ENCODE peak calls at places on chromosomes 13 and 19, in eight cellular contexts. M is transverse colon, X is tibial nerve, U is body of pancreas, O is uterus, H is GM12878, G is IMR-90, N is thyroid gland. J is an unnamed sample. For H3K4me1, the result is how much of the 10 kb centered on the place peaks cover.

GRCh38 chr13:36445806-36446423 is 13.6 kb downstream of the CCNA1 start:
- DNase-seq in M (no peak), X (no peak), U (no peak), O (no peak), H (no peak), G (no peak), N (no peak), J (no peak)

GRCh38 chr19:13014101-13014920 is 19.0 kb downstream of the NFIX start:
- DNase-seq in M (no peak), X (no peak), U (no peak), O (peak), H (no peak), G (no peak), N (peak), J (no peak)

GRCh38 chr19:33241530-33242101 is 16.0 kb upstream of the SLC7A10 start:
- DNase-seq in M (peak), X (no peak), U (peak), O (peak), H (no peak), G (no peak), N (peak), J (peak)

GRCh38 chr19:56947206-56947605 is 106.7 kb upstream of the PEG3 start:
- DNase-seq in M (no peak), X (no peak), U (no peak), O (no peak), H (no peak), G (no peak), N (no peak), J (no peak)

GRCh38 chr13:95378603-95379002 is 77.4 kb upstream of the ABCC4 start:
- DNase-seq in M (no peak), X (no peak), U (no peak), O (no peak), H (no peak), G (no peak), N (no peak), J (peak)

GRCh38 chr13:44487989-44488388 is 88.1 kb downstream of the TSC22D1 start:
- DNase-seq in M (no peak), X (no peak), U (no peak), O (no peak), H (peak), G (no peak), N (no peak), J (no peak)

GRCh38 chr19:23528376-23528775 is 133.1 kb upstream of the ZNF91 start:
- DNase-seq in M (no peak), X (no peak), U (no peak), O (no peak), H (no peak), G (no peak), N (no peak), J (no peak)

GRCh38 chr19:23203841-23204344 is 46.3 kb downstream of the ZNF724 start:
- DNase-seq in M (no peak), X (no peak), U (no peak), O (no peak), H (no peak), G (no peak), N (no peak), J (peak)

DNA sequence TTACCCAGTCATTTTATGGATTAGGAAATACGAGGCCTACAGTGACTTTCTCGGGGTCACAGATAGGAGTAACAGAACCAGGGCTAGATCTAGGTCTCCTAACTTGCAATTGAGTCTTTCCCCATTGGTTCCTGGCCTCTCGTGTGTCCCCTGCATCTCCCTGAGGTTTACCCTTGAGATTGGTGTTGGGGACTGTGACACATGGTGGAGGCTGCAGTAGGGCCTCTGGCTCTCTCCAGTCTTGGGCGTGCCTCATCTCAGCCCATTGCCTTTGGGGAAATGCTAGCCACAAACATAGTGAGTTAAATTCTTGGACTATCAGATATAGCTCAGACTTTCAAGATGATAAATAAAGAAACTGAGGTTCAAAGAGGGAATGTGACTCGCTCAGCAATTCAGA is 212.1 kb downstream of the KCNRG start:
- DNase-seq in M (no peak), X (no peak), U (no peak), O (no peak), H (no peak), G (no peak), N (no peak), J (no peak)
- H3K4me1 ChIP-seq in M (under half), X (under half), U (under half), O (under half), H (under half), G (under half), N (under half), J (under half)

GRCh38 chr19:45403272-45403671 is 1.6 kb downstream of the PPP1R13L start:
- DNase-seq in M (no peak), X (no peak), U (no peak), O (no peak), H (no peak), G (no peak), N (no peak), J (no peak)
- H3K27ac ChIP-seq in M (peak), X (no peak), U (peak), O (no peak), H (no peak), G (no peak), N (no peak), J (peak)

GRCh38 chr13:42000836-42001235 is 39.9 kb upstream of the VWA8 start:
- DNase-seq in M (no peak), X (no peak), U (no peak), O (no peak), H (no peak), G (no peak), N (no peak), J (no peak)
- TF ChIP-seq POLR2A in M (no peak), X (no peak), U (no peak), O (no peak), H (no peak), G (no peak), N (no peak), J (no peak)

GRCh38 chr13:49369876-49370275 is 74.0 kb downstream of the CAB39L start:
- DNase-seq in M (no peak), X (no peak), U (no peak), O (no peak), H (no peak), G (no peak), N (no peak), J (no peak)

GRCh38 chr13:49370390-49370789 is 73.5 kb downstream of the CAB39L start:
- DNase-seq in M (no peak), X (no peak), U (no peak), O (no peak), H (no peak), G (no peak), N (no peak), J (no peak)

GRCh38 chr13:49374585-49375290 is 69.1 kb downstream of the CAB39L start:
- DNase-seq in M (no peak), X (no peak), U (no peak), O (no peak), H (no peak), G (peak), N (no peak), J (no peak)

GRCh38 chr13:49373699-49374098 is 70.2 kb downstream of the CAB39L start:
- DNase-seq in M (no peak), X (no peak), U (no peak), O (no peak), H (no peak), G (peak), N (no peak), J (no peak)

DNA sequence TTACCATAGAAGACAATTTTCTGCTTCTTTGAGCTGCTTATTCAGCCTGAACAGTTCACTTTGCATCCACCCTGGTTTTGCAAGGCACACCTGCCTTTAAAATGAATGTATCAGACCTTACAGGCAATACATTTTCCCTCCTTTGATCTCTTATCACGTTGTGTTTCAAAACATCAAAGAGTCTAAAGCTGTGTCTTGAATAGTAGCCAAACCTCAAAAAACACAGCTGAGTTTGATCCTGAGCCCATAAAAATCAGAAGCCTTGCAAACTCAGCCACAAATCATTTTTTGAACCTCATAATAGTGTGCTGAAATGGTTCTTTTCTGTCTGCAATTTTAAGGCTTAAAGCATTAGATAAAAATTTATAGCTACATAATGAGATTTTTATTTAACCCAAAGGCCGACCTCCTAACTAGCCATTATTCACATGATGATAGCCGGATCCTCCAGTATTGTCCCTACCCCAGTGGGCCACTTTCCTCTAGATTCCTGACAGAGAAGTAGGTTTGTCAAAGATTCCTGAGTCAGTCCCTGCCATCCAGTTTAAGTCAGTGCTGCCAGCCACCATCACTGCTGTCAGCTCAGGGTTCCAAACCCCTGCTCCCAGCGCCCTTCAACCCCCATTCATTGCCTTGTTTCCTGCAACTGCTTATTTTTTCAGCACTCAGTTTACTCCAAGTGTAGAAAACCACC is 71.8 kb downstream of the CAB39L start:
- DNase-seq in M (no peak), X (no peak), U (no peak), O (no peak), H (no peak), G (no peak), N (no peak), J (no peak)
- H3K4me1 ChIP-seq in M (under half), X (half or more), U (under half), O (under half), H (under half), G (under half), N (under half), J (under half)

GRCh38 chr13:110108348-110109139 is 198.4 kb downstream of the COL4A1 start:
- DNase-seq in M (peak), X (peak), U (peak), O (peak), H (no peak), G (peak), N (peak), J (peak)
- H3K27ac ChIP-seq in M (peak), X (no peak), U (no peak), O (peak), H (no peak), G (no peak), N (no peak), J (peak)

DNA sequence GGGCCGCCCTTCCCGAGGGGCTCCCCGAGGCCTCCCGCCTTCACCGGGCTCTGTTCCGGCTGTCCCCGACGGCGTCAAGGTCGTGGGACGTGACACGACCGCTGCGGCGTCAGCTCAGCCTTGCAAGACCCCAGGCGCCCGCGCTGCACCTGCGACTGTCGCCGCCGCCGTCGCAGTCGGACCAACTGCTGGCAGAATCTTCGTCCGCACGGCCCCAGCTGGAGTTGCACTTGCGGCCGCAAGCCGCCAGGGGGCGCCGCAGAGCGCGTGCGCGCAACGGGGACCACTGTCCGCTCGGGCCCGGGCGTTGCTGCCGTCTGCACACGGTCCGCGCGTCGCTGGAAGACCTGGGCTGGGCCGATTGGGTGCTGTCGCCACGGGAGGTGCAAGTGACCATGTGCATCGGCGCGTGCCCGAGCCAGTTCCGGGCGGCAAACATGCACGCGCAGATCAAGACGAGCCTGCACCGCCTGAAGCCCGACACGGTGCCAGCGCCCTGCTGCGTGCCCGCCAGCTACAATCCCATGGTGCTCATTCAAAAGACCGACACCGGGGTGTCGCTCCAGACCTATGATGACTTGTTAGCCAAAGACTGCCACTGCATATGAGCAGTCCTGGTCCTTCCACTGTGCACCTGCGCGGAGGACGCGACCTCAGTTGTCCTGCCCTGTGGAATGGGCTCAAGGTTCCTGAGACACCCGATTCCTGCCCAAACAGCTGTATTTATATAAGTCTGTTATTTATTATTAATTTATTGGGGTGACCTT is 2.6 kb downstream of the GDF15 start:
- DNase-seq in M (peak), X (peak), U (peak), O (peak), H (peak), G (no peak), N (peak), J (peak)
- TF ChIP-seq POLR2A in M (peak), X (no peak), U (peak), O (no peak), H (peak), G (no peak), N (peak), J (no peak)

GRCh38 chr19:1907563-1908363 is 2.6 kb downstream of the ADAT3 start:
- DNase-seq in M (peak), X (no peak), U (peak), O (no peak), H (no peak), G (no peak), N (peak), J (no peak)

GRCh38 chr19:1904385-1905070 is 671 bp upstream of the ADAT3 start:
- DNase-seq in M (peak), X (no peak), U (peak), O (peak), H (peak), G (no peak), N (peak), J (peak)

GRCh38 chr19:1905071-1905862 is at the start of the genes ADAT3 and SCAMP4:
- DNase-seq in M (peak), X (peak), U (peak), O (peak), H (peak), G (peak), N (peak), J (peak)

GRCh38 chr19:1906985-1907562 is 1.9 kb downstream of the ADAT3 start:
- DNase-seq in M (no peak), X (no peak), U (no peak), O (no peak), H (no peak), G (no peak), N (no peak), J (no peak)

DNA sequence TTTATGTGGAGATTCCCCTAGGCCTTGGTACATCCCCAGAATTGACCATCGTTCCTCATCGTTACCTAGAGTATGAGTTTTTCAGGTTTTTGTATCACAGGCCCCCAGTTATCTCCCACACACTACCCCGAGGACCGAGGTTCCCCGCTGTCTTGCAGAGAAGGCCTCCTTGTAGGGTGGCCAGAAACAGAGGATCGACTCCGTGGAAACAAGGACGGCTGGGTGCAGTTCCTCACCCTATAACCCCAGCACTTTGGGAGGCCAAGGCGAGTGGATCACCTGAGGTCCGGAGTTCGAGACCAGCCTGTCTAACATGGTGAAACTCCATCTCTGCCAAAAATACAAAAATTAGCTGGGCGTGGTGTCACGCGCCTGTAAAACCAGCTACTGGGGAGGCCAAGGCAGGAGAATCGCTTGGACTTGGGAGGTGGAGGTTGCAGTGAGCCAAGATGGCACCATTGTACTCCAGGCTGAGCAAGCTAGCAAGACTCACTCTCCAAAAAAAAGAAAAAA is 720 bp downstream of the ADAT3 start:
- DNase-seq in M (no peak), X (no peak), U (no peak), O (no peak), H (no peak), G (no peak), N (no peak), J (no peak)
- H3K4me1 ChIP-seq in M (half or more), X (half or more), U (half or more), O (under half), H (under half), G (under half), N (under half), J (under half)

J was measured in heart left ventricle.